ENCODE peak calls at places on chromosomes 12 and 14, in ten cellular contexts. One of them, this sample, is unnamed.

GRCh38 chr12:27703720-27704452 is 6.7 kb upstream of the MRPS35 start:
- DNase-seq in uterus: peak
- DNase-seq in T-helper 2 cell: peak
- DNase-seq in activated T-helper 1 cell treated with anti-CD3 and anti-CD28 coated beads, Interleukin-12 subunit alpha, Interleukin-12 subunit beta, Interleukin-2, Interleukin-4 antibody, amounts not matched to agents 30 ng/mL and 10 ng/mL and 1 ng/mL, durations not matched to agents 14 hours and 24 hours and 36 hours: peak
- DNase-seq in cardiac fibroblast: peak
- DNase-seq in activated T-cell treated with anti-CD3 and anti-CD28 coated beads, Interleukin-2, amount 50 U/mL, for 1 hour: peak
- DNase-seq in T-helper 1 cell: peak
- DNase-seq in myocyte: peak
- DNase-seq in fibroblast of the aortic adventitia: peak
- DNase-seq in RPMI7951: peak
- DNase-seq in this sample: peak

GRCh38 chr14:68594737-68595380 is 198.0 kb downstream of the ZFP36L1 start:
- DNase-seq in fibroblast of the aortic adventitia: no peak
- DNase-seq in cardiac fibroblast: no peak
- DNase-seq in uterus: no peak
- DNase-seq in activated T-cell treated with anti-CD3 and anti-CD28 coated beads, Interleukin-2, amount 50 U/mL, for 1 hour: no peak
- DNase-seq in activated T-helper 1 cell treated with anti-CD3 and anti-CD28 coated beads, Interleukin-12 subunit alpha, Interleukin-12 subunit beta, Interleukin-2, Interleukin-4 antibody, amounts not matched to agents 30 ng/mL and 10 ng/mL and 1 ng/mL, durations not matched to agents 14 hours and 24 hours and 36 hours: no peak
- DNase-seq in RPMI7951: no peak
- DNase-seq in T-helper 1 cell: no peak
- DNase-seq in T-helper 2 cell: no peak
- DNase-seq in myocyte: peak
- DNase-seq in this sample: no peak

GRCh38 chr12:57521475-57522018 is 1.1 kb upstream of the MBD6 start:
- DNase-seq in activated T-helper 1 cell treated with anti-CD3 and anti-CD28 coated beads, Interleukin-12 subunit alpha, Interleukin-12 subunit beta, Interleukin-2, Interleukin-4 antibody, amounts not matched to agents 30 ng/mL and 10 ng/mL and 1 ng/mL, durations not matched to agents 14 hours and 24 hours and 36 hours: no peak
- DNase-seq in T-helper 2 cell: no peak
- DNase-seq in T-helper 1 cell: no peak
- DNase-seq in cardiac fibroblast: peak
- DNase-seq in fibroblast of the aortic adventitia: no peak
- DNase-seq in uterus: peak
- DNase-seq in RPMI7951: peak
- DNase-seq in activated T-cell treated with anti-CD3 and anti-CD28 coated beads, Interleukin-2, amount 50 U/mL, for 1 hour: peak
- DNase-seq in myocyte: no peak
- DNase-seq in this sample: no peak

GRCh38 chr12:104063712-104064030 is 660 bp upstream of the HCFC2 start:
- DNase-seq in cardiac fibroblast: no peak
- DNase-seq in activated T-helper 1 cell treated with anti-CD3 and anti-CD28 coated beads, Interleukin-12 subunit alpha, Interleukin-12 subunit beta, Interleukin-2, Interleukin-4 antibody, amounts not matched to agents 30 ng/mL and 10 ng/mL and 1 ng/mL, durations not matched to agents 14 hours and 24 hours and 36 hours: no peak
- DNase-seq in fibroblast of the aortic adventitia: peak
- DNase-seq in activated T-cell treated with anti-CD3 and anti-CD28 coated beads, Interleukin-2, amount 50 U/mL, for 1 hour: no peak
- DNase-seq in T-helper 1 cell: no peak
- DNase-seq in T-helper 2 cell: no peak
- DNase-seq in RPMI7951: peak
- DNase-seq in myocyte: peak
- DNase-seq in uterus: no peak
- DNase-seq in this sample: no peak

GRCh38 chr14:32307881-32308582 is 21.1 kb upstream of the AKAP6 start:
- DNase-seq in fibroblast of the aortic adventitia: no peak
- DNase-seq in activated T-cell treated with anti-CD3 and anti-CD28 coated beads, Interleukin-2, amount 50 U/mL, for 1 hour: no peak
- DNase-seq in cardiac fibroblast: no peak
- DNase-seq in RPMI7951: no peak
- DNase-seq in myocyte: no peak
- DNase-seq in T-helper 1 cell: no peak
- DNase-seq in T-helper 2 cell: no peak
- DNase-seq in activated T-helper 1 cell treated with anti-CD3 and anti-CD28 coated beads, Interleukin-12 subunit alpha, Interleukin-12 subunit beta, Interleukin-2, Interleukin-4 antibody, amounts not matched to agents 30 ng/mL and 10 ng/mL and 1 ng/mL, durations not matched to agents 14 hours and 24 hours and 36 hours: no peak
- DNase-seq in uterus: no peak
- DNase-seq in this sample: no peak

GRCh38 chr14:49489341-49489740 is 96.8 kb downstream of the RPS29 start:
- DNase-seq in activated T-helper 1 cell treated with anti-CD3 and anti-CD28 coated beads, Interleukin-12 subunit alpha, Interleukin-12 subunit beta, Interleukin-2, Interleukin-4 antibody, amounts not matched to agents 30 ng/mL and 10 ng/mL and 1 ng/mL, durations not matched to agents 14 hours and 24 hours and 36 hours: no peak
- DNase-seq in activated T-cell treated with anti-CD3 and anti-CD28 coated beads, Interleukin-2, amount 50 U/mL, for 1 hour: no peak
- DNase-seq in myocyte: no peak
- DNase-seq in uterus: no peak
- DNase-seq in fibroblast of the aortic adventitia: no peak
- DNase-seq in RPMI7951: no peak
- DNase-seq in T-helper 1 cell: no peak
- DNase-seq in cardiac fibroblast: no peak
- DNase-seq in T-helper 2 cell: no peak
- DNase-seq in this sample: no peak

GRCh38 chr14:88210426-88210825 is 112.6 kb downstream of the KCNK10 start:
- DNase-seq in T-helper 1 cell: no peak
- DNase-seq in RPMI7951: no peak
- DNase-seq in fibroblast of the aortic adventitia: no peak
- DNase-seq in activated T-helper 1 cell treated with anti-CD3 and anti-CD28 coated beads, Interleukin-12 subunit alpha, Interleukin-12 subunit beta, Interleukin-2, Interleukin-4 antibody, amounts not matched to agents 30 ng/mL and 10 ng/mL and 1 ng/mL, durations not matched to agents 14 hours and 24 hours and 36 hours: no peak
- DNase-seq in cardiac fibroblast: no peak
- DNase-seq in T-helper 2 cell: no peak
- DNase-seq in myocyte: no peak
- DNase-seq in uterus: no peak
- DNase-seq in activated T-cell treated with anti-CD3 and anti-CD28 coated beads, Interleukin-2, amount 50 U/mL, for 1 hour: no peak
- DNase-seq in this sample: no peak

GRCh38 chr12:13061377-13061776 is 17.2 kb downstream of the FAM234B start:
- DNase-seq in activated T-cell treated with anti-CD3 and anti-CD28 coated beads, Interleukin-2, amount 50 U/mL, for 1 hour: no peak
- DNase-seq in uterus: no peak
- DNase-seq in RPMI7951: no peak
- DNase-seq in T-helper 1 cell: no peak
- DNase-seq in fibroblast of the aortic adventitia: no peak
- DNase-seq in activated T-helper 1 cell treated with anti-CD3 and anti-CD28 coated beads, Interleukin-12 subunit alpha, Interleukin-12 subunit beta, Interleukin-2, Interleukin-4 antibody, amounts not matched to agents 30 ng/mL and 10 ng/mL and 1 ng/mL, durations not matched to agents 14 hours and 24 hours and 36 hours: no peak
- DNase-seq in myocyte: peak
- DNase-seq in cardiac fibroblast: no peak
- DNase-seq in T-helper 2 cell: no peak
- DNase-seq in this sample: no peak

GRCh38 chr12:47775100-47775911 is 2.3 kb downstream of the SLC48A1 start:
- DNase-seq in T-helper 2 cell: no peak
- DNase-seq in activated T-cell treated with anti-CD3 and anti-CD28 coated beads, Interleukin-2, amount 50 U/mL, for 1 hour: no peak
- DNase-seq in uterus: no peak
- DNase-seq in T-helper 1 cell: no peak
- DNase-seq in RPMI7951: peak
- DNase-seq in fibroblast of the aortic adventitia: peak
- DNase-seq in cardiac fibroblast: peak
- DNase-seq in activated T-helper 1 cell treated with anti-CD3 and anti-CD28 coated beads, Interleukin-12 subunit alpha, Interleukin-12 subunit beta, Interleukin-2, Interleukin-4 antibody, amounts not matched to agents 30 ng/mL and 10 ng/mL and 1 ng/mL, durations not matched to agents 14 hours and 24 hours and 36 hours: no peak
- DNase-seq in myocyte: peak
- DNase-seq in this sample: no peak

GRCh38 chr14:72513994-72514659 is 379.8 kb downstream of the DPF3 start:
- DNase-seq in RPMI7951: peak
- DNase-seq in T-helper 1 cell: no peak
- DNase-seq in myocyte: peak
- DNase-seq in uterus: no peak
- DNase-seq in T-helper 2 cell: no peak
- DNase-seq in activated T-helper 1 cell treated with anti-CD3 and anti-CD28 coated beads, Interleukin-12 subunit alpha, Interleukin-12 subunit beta, Interleukin-2, Interleukin-4 antibody, amounts not matched to agents 30 ng/mL and 10 ng/mL and 1 ng/mL, durations not matched to agents 14 hours and 24 hours and 36 hours: no peak
- DNase-seq in cardiac fibroblast: peak
- DNase-seq in activated T-cell treated with anti-CD3 and anti-CD28 coated beads, Interleukin-2, amount 50 U/mL, for 1 hour: no peak
- DNase-seq in fibroblast of the aortic adventitia: peak
- DNase-seq in this sample: peak

GRCh38 chr12:57549909-57550627 is at the start of gene KIF5A:
- DNase-seq in fibroblast of the aortic adventitia: no peak
- DNase-seq in cardiac fibroblast: no peak
- DNase-seq in uterus: no peak
- DNase-seq in T-helper 1 cell: peak
- DNase-seq in activated T-cell treated with anti-CD3 and anti-CD28 coated beads, Interleukin-2, amount 50 U/mL, for 1 hour: peak
- DNase-seq in activated T-helper 1 cell treated with anti-CD3 and anti-CD28 coated beads, Interleukin-12 subunit alpha, Interleukin-12 subunit beta, Interleukin-2, Interleukin-4 antibody, amounts not matched to agents 30 ng/mL and 10 ng/mL and 1 ng/mL, durations not matched to agents 14 hours and 24 hours and 36 hours: peak
- DNase-seq in myocyte: no peak
- DNase-seq in RPMI7951: peak
- DNase-seq in T-helper 2 cell: peak
- DNase-seq in this sample: peak

GRCh38 chr12:12723681-12724420 is 6.7 kb downstream of the CDKN1B start:
- DNase-seq in RPMI7951: peak
- DNase-seq in cardiac fibroblast: no peak
- DNase-seq in myocyte: peak
- DNase-seq in fibroblast of the aortic adventitia: peak
- DNase-seq in T-helper 1 cell: no peak
- DNase-seq in T-helper 2 cell: peak
- DNase-seq in activated T-cell treated with anti-CD3 and anti-CD28 coated beads, Interleukin-2, amount 50 U/mL, for 1 hour: peak
- DNase-seq in uterus: peak
- DNase-seq in activated T-helper 1 cell treated with anti-CD3 and anti-CD28 coated beads, Interleukin-12 subunit alpha, Interleukin-12 subunit beta, Interleukin-2, Interleukin-4 antibody, amounts not matched to agents 30 ng/mL and 10 ng/mL and 1 ng/mL, durations not matched to agents 14 hours and 24 hours and 36 hours: no peak
- DNase-seq in this sample: peak

This sample was measured in iPS-NIHi11.